ENCODE peak calls at places on chromosomes 1 and 21, in five cellular contexts. C is CD4-positive, alpha-beta memory T cell; I is GM20000; F is Calu3; M is activated gamma-delta T cell. D is an unnamed sample.

GRCh38 chr1:45329445-45329844 is 2.8 kb downstream of the HPDL start:
- DNase-seq in C (no peak), F (no peak), M (no peak), I (peak), D (no peak)

GRCh38 chr1:27668808-27669723 is 2.9 kb downstream of the IFI6 start:
- DNase-seq in M (peak), F (peak), C (peak), I (peak), D (peak)

GRCh38 chr1:225494789-225495359 is 67.0 kb upstream of the LBR start:
- DNase-seq in M (no peak), F (no peak), C (no peak), I (no peak), D (no peak)

GRCh38 chr1:64848812-64849211 is 103.9 kb downstream of the RAVER2 start:
- DNase-seq in C (no peak), I (no peak), F (no peak), M (no peak), D (no peak)

GRCh38 chr1:110050602-110051261 is 16.3 kb downstream of the STRIP1 start:
- DNase-seq in F (no peak), M (no peak), I (no peak), C (no peak), D (no peak)

GRCh38 chr1:245599413-245600174 is 444.8 kb downstream of the KIF26B start:
- DNase-seq in C (no peak), F (no peak), I (no peak), M (no peak), D (no peak)

GRCh38 chr1:67832737-67833594 is at the start of gene GNG12:
- DNase-seq in F (peak), M (no peak), C (no peak), I (peak), D (peak)

GRCh38 chr1:192877283-192877886 is 68.5 kb downstream of the RGS2 start:
- DNase-seq in I (no peak), M (no peak), F (no peak), C (no peak), D (no peak)

GRCh38 chr1:67889940-67890567 is 56.8 kb upstream of the GNG12 start:
- DNase-seq in F (peak), I (no peak), C (no peak), M (no peak), D (no peak)

GRCh38 chr1:24920155-24920925 is 9.7 kb downstream of the RUNX3 start:
- DNase-seq in C (no peak), M (no peak), I (peak), F (no peak), D (no peak)

GRCh38 chr1:207807395-207808321 is 55.8 kb downstream of the CD46 start:
- DNase-seq in F (no peak), I (no peak), C (no peak), M (no peak), D (peak)

GRCh38 chr1:19074902-19075721 is 118.6 kb upstream of the IFFO2 start:
- DNase-seq in F (no peak), I (no peak), C (no peak), M (no peak), D (no peak)

GRCh38 chr1:169472759-169473158 is 13.0 kb downstream of the SLC19A2 start:
- DNase-seq in I (no peak), F (no peak), M (no peak), C (no peak), D (no peak)

GRCh38 chr1:165279831-165280351 is 76.6 kb downstream of the LMX1A start:
- DNase-seq in F (no peak), M (no peak), I (no peak), C (no peak), D (no peak)

GRCh38 chr21:15003463-15004135 is 61.2 kb downstream of the NRIP1 start:
- DNase-seq in I (no peak), M (no peak), C (no peak), F (no peak), D (no peak)

GRCh38 chr1:19260211-19261138 is 8.9 kb downstream of the MRTO4 start:
- DNase-seq in I (no peak), M (no peak), F (no peak), C (no peak), D (no peak)

D was measured in activated CD8-positive, alpha-beta T cell treated with anti-CD3 and anti-CD28 coated beads, Interleukin-2, amount 10 ng/mL, durations not matched to agents 7 days and 5 days.